ENCODE peak calls at places on chromosomes 3 and 15, in four cellular contexts. Y is A549, C is Panc1, F is SK-N-SH. Z is an unnamed sample.
A peak's percentile ranks its signal among the peaks of the same experiment; 100 is the strongest.

GRCh38 chr15:61946778-61947177 is 113.5 kb downstream of the VPS13C start:
- DNase-seq in Y (no peak), C (no peak), F (no peak), Z (no peak)

GRCh38 chr3:176905331-176905730 is 292.0 kb downstream of the TBL1XR1 start:
- DNase-seq in Y (no peak), C (no peak), F (no peak), Z (no peak)

GRCh38 chr15:28084547-28084946 is 14.6 kb downstream of the OCA2 start:
- DNase-seq in Y (peak; percentile 21), C (no peak), F (no peak), Z (no peak)

GRCh38 chr15:79025802-79026201 is 64.8 kb downstream of the RASGRF1 start:
- DNase-seq in Y (no peak), C (no peak), F (no peak), Z (no peak)

GRCh38 chr3:13715961-13716360 is 163.9 kb downstream of the WNT7A start:
- DNase-seq in Y (no peak), C (no peak), F (peak; percentile 3), Z (no peak)

GRCh38 chr3:29521751-29522150 is 240.9 kb downstream of the RBMS3 start:
- DNase-seq in Y (no peak), C (no peak), F (no peak), Z (no peak)

GRCh38 chr3:32325957-32326356 is 65.7 kb upstream of the CMTM7 start:
- DNase-seq in Y (no peak), C (no peak), F (no peak), Z (no peak)

GRCh38 chr15:90033448-90033847 is 32.3 kb downstream of the ZNF710 start:
- DNase-seq in Y (no peak), C (no peak), F (no peak), Z (no peak)

GRCh38 chr3:124856687-124857086 is 30.5 kb downstream of the ITGB5 start:
- DNase-seq in Y (no peak), C (no peak), F (no peak), Z (no peak)

GRCh38 chr3:60603860-60604259 is 647.4 kb downstream of the FHIT start:
- DNase-seq in Y (no peak), C (no peak), F (no peak), Z (no peak)

GRCh38 chr3:111031538-111031937 is 40.1 kb upstream of the NECTIN3 start:
- DNase-seq in Y (no peak), C (no peak), F (no peak), Z (no peak)

GRCh38 chr3:66253790-66254620 is 33.2 kb downstream of the SLC25A26 start:
- DNase-seq in Y (peak; percentile 42), C (peak; percentile 33), F (no peak), Z (peak; percentile 32)

GRCh38 chr15:45254405-45255293 is 2.6 kb downstream of the SLC28A2 start:
- DNase-seq in Y (peak; percentile 30), C (peak; percentile 82), F (no peak), Z (no peak)

GRCh38 chr3:183158552-183159006 is 4.0 kb downstream of the LAMP3 start:
- DNase-seq in Y (no peak), C (no peak), F (no peak), Z (no peak)

GRCh38 chr3:113002676-113003075 is 11.9 kb downstream of the GTPBP8 start:
- DNase-seq in Y (no peak), C (no peak), F (no peak), Z (no peak)

GRCh38 chr3:112303811-112304325 is 9.9 kb upstream of the SLC9C1 start:
- DNase-seq in Y (no peak), C (no peak), F (no peak), Z (no peak)

GRCh38 chr3:67876261-67876660 is 221.8 kb upstream of the SUCLG2 start:
- DNase-seq in Y (peak; percentile 22), C (no peak), F (no peak), Z (no peak)

GRCh38 chr3:123119388-123119787 is 52.6 kb downstream of the PDIA5 start:
- DNase-seq in Y (no peak), C (no peak), F (no peak), Z (no peak)

GRCh38 chr3:49121244-49121671 is 635 bp upstream of the USP19 start:
- DNase-seq in Y (no peak), C (no peak), F (no peak), Z (no peak)

GRCh38 chr3:58955308-58955707 is 94.5 kb downstream of the CFAP20DC start:
- DNase-seq in Y (no peak), C (no peak), F (no peak), Z (no peak)

GRCh38 chr15:52006702-52007340 is 12.2 kb upstream of the MAPK6 start:
- DNase-seq in Y (no peak), C (no peak), F (no peak), Z (no peak)

GRCh38 chr3:187450791-187451190 is 82.6 kb downstream of the RTP4 start:
- DNase-seq in Y (no peak), C (no peak), F (no peak), Z (no peak)

GRCh38 chr3:115697263-115698053 is 74.1 kb downstream of the GAP43 start:
- DNase-seq in Y (no peak), C (no peak), F (no peak), Z (no peak)

GRCh38 chr3:158420654-158421396 is 150.2 kb upstream of the MLF1 start:
- DNase-seq in Y (peak; percentile 42), C (no peak), F (no peak), Z (no peak)

GRCh38 chr3:23685484-23686258 is 120.1 kb upstream of the UBE2E1 start:
- DNase-seq in Y (peak; percentile 96), C (peak; percentile 94), F (peak; percentile 65), Z (peak; percentile 99)

GRCh38 chr3:169545606-169546005 is 117.9 kb downstream of the MECOM start:
- DNase-seq in Y (no peak), C (no peak), F (peak; percentile 64), Z (no peak)

GRCh38 chr3:81602781-81603180 is 158.7 kb downstream of the GBE1 start:
- DNase-seq in Y (no peak), C (no peak), F (no peak), Z (no peak)

GRCh38 chr3:149086232-149086988 is at the start of gene HLTF:
- DNase-seq in Y (peak; percentile 98), C (peak; percentile 96), F (peak; percentile 97), Z (peak; percentile 98)

GRCh38 chr3:57910988-57911387 is 97.2 kb upstream of the FLNB start:
- DNase-seq in Y (peak; percentile 41), C (no peak), F (peak; percentile 22), Z (peak; percentile 27)

GRCh38 chr3:55090310-55090709 is 162.5 kb upstream of the LRTM1 start:
- DNase-seq in Y (no peak), C (no peak), F (no peak), Z (no peak)

GRCh38 chr15:58469432-58470353 is 37.9 kb downstream of the LIPC start:
- DNase-seq in Y (peak; percentile 97), C (no peak), F (no peak), Z (peak; percentile 69)

GRCh38 chr3:107798381-107798780 is 275.6 kb downstream of the BBX start:
- DNase-seq in Y (no peak), C (no peak), F (no peak), Z (no peak)

GRCh38 chr3:126849768-126850167 is 133.1 kb upstream of the PLXNA1 start:
- DNase-seq in Y (no peak), C (no peak), F (no peak), Z (no peak)

GRCh38 chr3:120726784-120727183 is 15.5 kb downstream of the RABL3 start:
- DNase-seq in Y (no peak), C (no peak), F (no peak), Z (no peak)

GRCh38 chr15:36803773-36804172 is 224.3 kb downstream of the CDIN1 start:
- DNase-seq in Y (no peak), C (no peak), F (no peak), Z (no peak)
- TF ChIP-seq REST in Y (no peak), C (no peak), F (no peak), Z (no peak)

GRCh38 chr3:33932010-33932764 is 133.8 kb downstream of the PDCD6IP start:
- DNase-seq in Y (no peak), C (no peak), F (no peak), Z (no peak)
- TF ChIP-seq REST in Y (no peak), C (no peak), F (no peak), Z (no peak)

DNA sequence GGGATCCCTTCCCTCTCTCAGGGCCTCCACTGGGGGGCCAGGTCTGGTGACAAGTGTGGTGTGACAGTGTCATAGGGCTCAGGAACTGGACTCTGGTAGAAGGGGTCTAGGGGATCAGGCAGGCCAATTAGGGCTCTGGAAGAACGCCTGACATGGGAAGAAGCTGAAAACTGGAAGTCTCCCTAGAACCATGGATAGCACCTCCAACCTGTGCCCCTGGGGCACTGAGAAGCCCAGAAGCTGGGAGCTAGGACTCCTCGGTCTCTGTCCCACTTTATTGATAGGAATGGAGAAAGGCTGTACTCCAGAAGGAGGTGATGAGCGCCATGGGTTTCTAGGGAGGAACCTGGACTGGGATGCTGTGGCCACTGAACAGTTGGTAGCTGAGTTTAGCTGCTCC is 30.7 kb downstream of the INSYN1 start:
- DNase-seq in Y (no peak), C (no peak), F (no peak), Z (no peak)
- TF ChIP-seq REST in Y (no peak), C (no peak), F (peak; percentile 53), Z (no peak)

GRCh38 chr3:190513409-190514162 is at the start of gene IL1RAP:
- DNase-seq in Y (peak; percentile 89), C (peak; percentile 64), F (peak; percentile 88), Z (peak; percentile 66)
- TF ChIP-seq REST in Y (no peak), C (no peak), F (no peak), Z (no peak)

GRCh38 chr3:64111872-64112271 is 88.6 kb upstream of the PSMD6 start:
- DNase-seq in Y (peak; percentile 31), C (no peak), F (no peak), Z (no peak)

GRCh38 chr3:64109438-64109837 is 86.1 kb upstream of the PSMD6 start:
- DNase-seq in Y (peak; percentile 9), C (no peak), F (no peak), Z (no peak)

GRCh38 chr3:64108281-64108680 is 85.0 kb upstream of the PSMD6 start:
- DNase-seq in Y (no peak), C (no peak), F (peak; percentile 29), Z (no peak)

GRCh38 chr3:64108784-64109317 is 85.6 kb upstream of the PSMD6 start:
- DNase-seq in Y (no peak), C (no peak), F (no peak), Z (no peak)

DNA sequence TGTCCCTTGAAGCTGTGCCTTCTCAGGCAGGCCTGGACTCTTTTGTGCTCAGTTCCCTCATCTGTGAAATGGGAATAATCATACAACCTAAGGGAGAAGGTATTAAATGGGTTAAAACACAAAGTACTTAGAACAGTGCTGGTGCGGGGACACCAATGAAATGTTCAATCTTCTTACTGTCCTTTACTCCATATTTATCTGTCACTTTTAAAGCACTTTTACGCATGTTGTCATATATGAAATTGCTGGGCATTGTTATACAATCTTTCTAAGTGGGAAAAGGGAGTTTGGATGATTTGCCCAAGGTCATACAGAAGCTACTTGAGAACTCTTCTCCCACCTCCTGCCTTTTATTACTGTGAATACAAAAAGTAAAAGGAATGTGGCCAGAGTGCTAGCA is 87.8 kb upstream of the PSMD6 start:
- DNase-seq in Y (no peak), C (no peak), F (no peak), Z (no peak)
- TF ChIP-seq REST in Y (no peak), C (no peak), F (no peak), Z (no peak)

GRCh38 chr3:98593046-98593936 is at the start of gene CPOX:
- DNase-seq in Y (peak; percentile 88), C (peak; percentile 60), F (peak; percentile 91), Z (peak; percentile 89)
- TF ChIP-seq REST in Y (no peak), C (no peak), F (no peak), Z (no peak)